ENCODE peak calls at places on chromosomes 4 and X, in four cellular contexts. Y is astrocyte of the spinal cord, T is mucosa of descending colon, D is lower leg skin. Q is an unnamed sample.

GRCh38 chr4:152045781-152046571 is 285.2 kb upstream of the GATB start:
- DNase-seq in D (no peak), T (peak), Y (no peak), Q (peak)

GRCh38 chr4:165783626-165784025 is 89.4 kb upstream of the TLL1 start:
- DNase-seq in D (no peak), T (no peak), Y (no peak), Q (no peak)

GRCh38 chrX:41027388-41027787 is 57.9 kb upstream of the USP9X start:
- DNase-seq in Y (peak), T (no peak), D (peak), Q (no peak)

GRCh38 chrX:1486177-1486576 is 33.5 kb upstream of the ASMTL start:
- DNase-seq in Y (no peak), D (no peak), T (no peak), Q (peak)

GRCh38 chrX:140762061-140762460 is 52.5 kb downstream of the LINC00632 start:
- DNase-seq in D (peak), Y (peak), T (no peak), Q (no peak)

GRCh38 chrX:17007134-17007768 is 60.8 kb downstream of the REPS2 start:
- DNase-seq in T (no peak), Y (peak), D (no peak), Q (no peak)

GRCh38 chrX:104335765-104336164 is 81.0 kb upstream of the ESX1 start:
- DNase-seq in D (no peak), Y (peak), T (no peak), Q (no peak)

GRCh38 chr4:76504613-76505465 is 69.8 kb downstream of the SHROOM3 start:
- DNase-seq in D (no peak), T (no peak), Y (peak), Q (no peak)

GRCh38 chrX:39212456-39212855 is 411.2 kb downstream of the MID1IP1 start:
- DNase-seq in T (no peak), D (no peak), Y (no peak), Q (no peak)

GRCh38 chr4:153467154-153467896 is 1.2 kb downstream of the TMEM131L start:
- DNase-seq in Y (no peak), T (peak), D (no peak), Q (no peak)

GRCh38 chrX:32871636-32872035 is 339.7 kb downstream of the DMD start:
- DNase-seq in Y (no peak), D (no peak), T (no peak), Q (no peak)

GRCh38 chr4:146585761-146586333 is 52.8 kb upstream of the POU4F2 start:
- DNase-seq in Y (peak), T (no peak), D (no peak), Q (no peak)

GRCh38 chr4:150938873-150939499 is 76.1 kb downstream of the LRBA start:
- DNase-seq in T (no peak), D (no peak), Y (no peak), Q (no peak)

GRCh38 chr4:15836362-15836761 is 58.2 kb downstream of the CD38 start:
- DNase-seq in Y (no peak), D (no peak), T (no peak), Q (no peak)

GRCh38 chr4:7590205-7590604 is 155.5 kb upstream of the PSAPL1 start:
- DNase-seq in D (no peak), T (no peak), Y (no peak), Q (no peak)

GRCh38 chrX:78769356-78769755 is 21.8 kb downstream of the LPAR4 start:
- DNase-seq in D (no peak), Y (no peak), T (no peak), Q (no peak)

GRCh38 chr4:37648084-37648817 is 37.9 kb downstream of the RELL1 start:
- DNase-seq in Y (peak), D (peak), T (peak), Q (no peak)

GRCh38 chr4:77310931-77311330 is 153.9 kb downstream of the CCNG2 start:
- DNase-seq in D (no peak), Y (no peak), T (no peak), Q (no peak)

GRCh38 chr4:23952258-23952657 is 62.4 kb upstream of the PPARGC1A start:
- DNase-seq in T (no peak), D (no peak), Y (no peak), Q (no peak)

GRCh38 chr4:184424993-184425758 is 49.2 kb downstream of the IRF2 start:
- DNase-seq in T (no peak), Y (no peak), D (no peak), Q (no peak)

GRCh38 chr4:78552398-78553396 is 1.1 kb downstream of the ANXA3 start:
- DNase-seq in Y (no peak), D (no peak), T (peak), Q (no peak)

GRCh38 chrX:11367609-11368430 is 74.6 kb downstream of the AMELX start:
- DNase-seq in Y (no peak), T (no peak), D (no peak), Q (no peak)

GRCh38 chrX:47502591-47503222 is 19.7 kb upstream of the ZNF41 start:
- DNase-seq in T (no peak), Y (no peak), D (no peak), Q (no peak)

GRCh38 chrX:9681422-9681821 is 84.2 kb downstream of the GPR143 start:
- DNase-seq in D (no peak), Y (peak), T (no peak), Q (no peak)

GRCh38 chr4:173365359-173365996 is 5.3 kb upstream of the SAP30 start:
- DNase-seq in Y (no peak), T (peak), D (no peak), Q (no peak)

GRCh38 chr4:165325732-165326512 is 1.5 kb upstream of the MSMO1 start:
- DNase-seq in T (no peak), D (no peak), Y (peak), Q (no peak)

GRCh38 chr4:52925531-52925968 is 63.4 kb downstream of the RASL11B start:
- DNase-seq in Y (peak), D (no peak), T (no peak), Q (no peak)

GRCh38 chr4:4887426-4887825 is 28.0 kb downstream of the MSX1 start:
- DNase-seq in Y (no peak), D (no peak), T (no peak), Q (peak)

GRCh38 chr4:164695650-164696049 is 58.3 kb upstream of the SMIM31 start:
- DNase-seq in T (no peak), Y (no peak), D (no peak), Q (no peak)

GRCh38 chrX:153634832-153635231 is 12.2 kb upstream of the DUSP9 start:
- DNase-seq in Y (no peak), T (no peak), D (no peak), Q (no peak)

GRCh38 chrX:40581333-40581910 is 652 bp downstream of the ATP6AP2 start:
- DNase-seq in Y (peak), T (no peak), D (no peak), Q (no peak)

GRCh38 chr4:54228064-54228527 is 997 bp upstream of the PDGFRA start:
- DNase-seq in D (peak), Y (peak), T (peak), Q (peak)

GRCh38 chrX:18640686-18641085 is 31.2 kb downstream of the RS1 start:
- DNase-seq in T (no peak), Y (no peak), D (no peak), Q (no peak)

GRCh38 chrX:53317365-53318069 is 36.1 kb upstream of the IQSEC2 start:
- DNase-seq in D (peak), T (peak), Y (peak), Q (peak)

GRCh38 chr4:6727081-6727942 is 11.3 kb downstream of the BLOC1S4 start:
- DNase-seq in Y (peak), T (no peak), D (no peak), Q (no peak)

GRCh38 chr4:79498282-79498681 is 90.3 kb upstream of the GK2 start:
- DNase-seq in T (no peak), D (no peak), Y (no peak), Q (no peak)

GRCh38 chrX:119003462-119003861 is 29.0 kb downstream of the LONRF3 start:
- DNase-seq in T (no peak), D (no peak), Y (no peak), Q (no peak)

GRCh38 chr4:128553665-128554515 is 255.6 kb upstream of the JADE1 start:
- DNase-seq in D (no peak), Y (no peak), T (no peak), Q (no peak)

GRCh38 chrX:3442685-3443084 is 96.2 kb upstream of the MXRA5 start:
- DNase-seq in T (no peak), Y (no peak), D (no peak), Q (no peak)

GRCh38 chr4:77538144-77538543 is 67.5 kb upstream of the CXCL13 start:
- DNase-seq in D (no peak), T (no peak), Y (peak), Q (no peak)

GRCh38 chr4:25830545-25830944 is 32.2 kb downstream of the SEL1L3 start:
- DNase-seq in D (no peak), Y (no peak), T (no peak), Q (no peak)
- TF ChIP-seq CTCF in D (no peak), Y (no peak), T (no peak), Q (no peak)

GRCh38 chrX:125439194-125439849 is 119.7 kb downstream of the TEX13C start:
- DNase-seq in D (no peak), Y (no peak), T (no peak), Q (no peak)

GRCh38 chrX:125436855-125437254 is 117.2 kb downstream of the TEX13C start:
- DNase-seq in D (no peak), T (no peak), Y (peak), Q (no peak)
- TF ChIP-seq CTCF in D (no peak), T (no peak), Y (peak), Q (peak)

GRCh38 chrX:15299945-15300851 is 15.2 kb downstream of the ASB11 start:
- DNase-seq in Y (peak), T (no peak), D (no peak), Q (no peak)
- TF ChIP-seq CTCF in Y (peak), T (no peak), D (no peak), Q (peak)

GRCh38 chr4:2910409-2910808 is 52.8 kb downstream of the NOP14 start:
- DNase-seq in D (no peak), Y (no peak), T (no peak), Q (no peak)
- TF ChIP-seq CTCF in D (no peak), Y (no peak), T (no peak), Q (peak)

GRCh38 chrX:48824066-48824465 is 2.2 kb upstream of the ERAS start:
- DNase-seq in T (no peak), Y (no peak), D (no peak), Q (no peak)

GRCh38 chrX:48827654-48827968 is 1.3 kb downstream of the ERAS start:
- DNase-seq in D (no peak), Y (no peak), T (no peak), Q (no peak)

GRCh38 chrX:48829016-48829735 is 2.9 kb downstream of the ERAS start:
- DNase-seq in T (no peak), D (no peak), Y (no peak), Q (no peak)

GRCh38 chrX:48826876-48827653 is 752 bp downstream of the ERAS start:
- DNase-seq in Y (no peak), D (no peak), T (no peak), Q (no peak)

DNA sequence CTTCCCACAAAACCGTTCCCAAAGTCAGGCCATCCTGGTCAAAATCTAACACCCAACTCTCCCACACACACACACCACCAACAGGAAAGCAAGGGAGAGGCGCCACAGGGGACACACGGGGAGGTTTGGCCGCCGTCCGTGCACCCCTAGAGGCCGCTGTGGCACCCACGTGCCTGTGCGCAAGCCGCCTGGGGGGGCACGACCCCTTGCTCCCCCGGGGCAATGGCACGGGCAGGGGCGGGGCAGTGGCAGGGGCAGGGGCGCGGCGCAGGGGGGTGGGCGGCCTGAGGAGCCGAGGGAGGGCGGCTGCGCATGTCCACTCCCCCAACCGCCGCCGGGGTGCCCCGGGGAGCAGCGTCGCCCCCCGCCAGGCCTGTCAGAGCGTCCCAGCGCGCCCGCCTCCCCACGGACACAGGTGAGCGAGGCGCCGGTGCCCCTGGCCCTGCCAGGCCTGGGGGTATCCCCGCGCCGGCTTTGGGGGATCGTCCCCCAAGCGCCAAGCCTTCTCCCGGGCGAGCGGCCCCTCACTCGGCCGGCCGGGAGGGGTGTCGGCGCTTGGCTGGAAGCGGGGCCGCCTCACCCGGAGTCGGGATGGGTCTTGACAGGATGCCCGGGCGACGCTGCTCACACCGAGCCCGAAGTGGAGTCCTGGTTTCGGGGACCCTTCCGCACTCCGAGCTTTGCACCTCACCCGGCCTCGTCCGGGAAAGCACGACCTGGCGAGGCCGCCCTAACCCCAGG is at the start of gene ERAS:
- DNase-seq in D (no peak), T (no peak), Y (no peak), Q (no peak)
- TF ChIP-seq CTCF in D (no peak), T (no peak), Y (no peak), Q (no peak)

GRCh38 chrX:24145340-24146186 is 4.0 kb upstream of the ZFX start:
- DNase-seq in Y (peak), D (no peak), T (no peak), Q (no peak)
- TF ChIP-seq CTCF in Y (peak), D (no peak), T (no peak), Q (peak)

GRCh38 chr4:132230025-132230424 is 919.1 kb upstream of the PCDH10 start:
- DNase-seq in Y (no peak), D (no peak), T (no peak), Q (no peak)

GRCh38 chr4:132228676-132229075 is 920.4 kb upstream of the PCDH10 start:
- DNase-seq in D (no peak), T (no peak), Y (no peak), Q (no peak)

DNA sequence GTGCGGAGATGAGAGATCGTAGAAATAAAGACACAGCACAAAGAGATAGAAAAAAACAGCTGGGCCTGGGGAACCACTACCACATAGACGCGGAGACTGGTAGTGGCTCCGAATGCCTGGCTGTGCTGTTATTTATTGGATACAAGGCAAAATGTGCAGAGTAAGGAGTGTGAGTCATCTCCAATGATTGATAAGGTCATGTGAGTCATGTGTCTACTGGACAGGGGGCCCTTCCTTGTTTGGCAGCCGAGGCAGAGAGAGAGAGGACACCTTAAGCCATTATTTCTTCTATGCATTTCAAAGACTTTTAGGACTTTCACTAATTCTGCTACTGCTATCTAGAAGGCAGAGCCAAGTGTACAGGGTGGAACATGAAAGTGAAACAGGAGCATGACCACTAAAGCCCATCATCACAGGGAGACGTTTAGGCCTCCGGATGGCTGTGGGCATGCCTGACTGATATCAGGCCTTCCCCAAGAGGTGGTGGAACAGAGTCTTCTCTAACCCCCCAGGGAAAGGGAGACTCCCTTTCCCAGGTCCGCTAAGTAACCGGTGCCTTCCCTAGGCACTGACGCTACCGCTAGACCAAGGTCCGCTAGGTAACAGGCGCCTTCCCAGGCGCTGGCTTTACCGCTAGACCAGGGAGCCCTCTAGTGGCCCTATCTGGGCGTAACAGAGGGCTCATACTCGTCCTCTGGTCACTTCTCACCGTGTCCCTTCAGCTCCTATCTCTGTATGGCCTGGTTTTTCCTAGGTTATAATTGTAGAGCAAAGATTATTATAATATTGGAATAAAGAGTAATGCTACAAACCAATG is 921.5 kb upstream of the PCDH10 start:
- DNase-seq in D (no peak), T (peak), Y (peak), Q (no peak)
- TF ChIP-seq CTCF in D (no peak), T (no peak), Y (peak), Q (peak)

GRCh38 chr4:126627255-126627654 is 1005.5 kb upstream of the INTU start:
- DNase-seq in Y (peak), T (no peak), D (no peak), Q (no peak)
- TF ChIP-seq CTCF in Y (peak), T (no peak), D (no peak), Q (peak)

Q was measured in type B pancreatic cell.